ENCODE peak calls at places on chromosomes 2 and 18, in four cellular contexts. Y, H, Z and B are unnamed samples.
A peak's percentile ranks its signal among the peaks of the same experiment; 100 is the strongest.

GRCh38 chr2:125224830-125225229 is 1199.7 kb downstream of the CNTNAP5 start:
- DNase-seq in Y (no peak), Z (no peak), H (no peak), B (peak; percentile 10)

GRCh38 chr18:74951165-74951760 is 257.7 kb downstream of the PTGR3 start:
- DNase-seq in Z (no peak), Y (peak; percentile 32), H (peak; percentile 59), B (no peak)

GRCh38 chr2:31205186-31205585 is 12.1 kb downstream of the CAPN14 start:
- DNase-seq in Y (no peak), H (no peak), Z (no peak), B (no peak)

GRCh38 chr2:176553685-176554106 is 284.5 kb downstream of the MTX2 start:
- DNase-seq in Y (no peak), H (no peak), Z (no peak), B (peak; percentile 50)

GRCh38 chr18:35438480-35439234 is 59.1 kb downstream of the INO80C start:
- DNase-seq in Y (no peak), H (no peak), Z (no peak), B (no peak)

GRCh38 chr2:205975082-205975949 is 110.7 kb downstream of the INO80D start:
- DNase-seq in Y (peak; percentile 100), H (peak; percentile 23), Z (no peak), B (no peak)

GRCh38 chr18:68803371-68803770 is 5.5 kb downstream of the CCDC102B start:
- DNase-seq in Z (no peak), Y (no peak), H (no peak), B (no peak)

GRCh38 chr2:981759-982158 is 31.1 kb downstream of the SNTG2 start:
- DNase-seq in H (no peak), Y (no peak), Z (no peak), B (no peak)

GRCh38 chr2:49335546-49335945 is 181.2 kb upstream of the FSHR start:
- DNase-seq in H (no peak), Y (no peak), Z (no peak), B (no peak)

GRCh38 chr2:218259099-218259921 is 1.5 kb upstream of the GPBAR1 start:
- DNase-seq in H (no peak), Z (no peak), Y (no peak), B (no peak)

GRCh38 chr2:23557455-23557854 is 172.5 kb downstream of the KLHL29 start:
- DNase-seq in Y (no peak), Z (no peak), H (no peak), B (no peak)

GRCh38 chr2:127217470-127218325 is 2.4 kb downstream of the CYP27C1 start:
- DNase-seq in Y (no peak), H (no peak), Z (no peak), B (no peak)

GRCh38 chr18:21742323-21742687 is 1.7 kb downstream of the MIB1 start:
- DNase-seq in Z (no peak), H (no peak), Y (no peak), B (no peak)

GRCh38 chr2:9416267-9416961 is 6.9 kb downstream of the ITGB1BP1 start:
- DNase-seq in Y (no peak), H (no peak), Z (no peak), B (no peak)

GRCh38 chr2:101558740-101559508 is 84.0 kb upstream of the RFX8 start:
- DNase-seq in Y (peak; percentile 77), Z (no peak), H (no peak), B (no peak)

GRCh38 chr2:112646791-112647720 is 1.3 kb downstream of the SLC20A1 start:
- DNase-seq in Y (no peak), H (no peak), Z (no peak), B (no peak)

GRCh38 chr2:25700221-25700660 is 26.9 kb upstream of the DTNB start:
- DNase-seq in Y (peak; percentile 41), H (no peak), Z (peak; percentile 27), B (no peak)

GRCh38 chr18:8635087-8635486 is 25.9 kb downstream of the RAB12 start:
- DNase-seq in H (no peak), Z (no peak), Y (no peak), B (no peak)

GRCh38 chr2:202187570-202187969 is 50.8 kb downstream of the SUMO1 start:
- DNase-seq in Y (peak; percentile 66), H (no peak), Z (no peak), B (no peak)

GRCh38 chr2:224162122-224162521 is 123.0 kb upstream of the SERPINE2 start:
- DNase-seq in Z (no peak), H (no peak), Y (no peak), B (no peak)

GRCh38 chr2:71849111-71849510 is 298.6 kb downstream of the CYP26B1 start:
- DNase-seq in Z (no peak), Y (no peak), H (no peak), B (no peak)

GRCh38 chr2:182715121-182715895 is 749 bp upstream of the DNAJC10 start:
- DNase-seq in H (no peak), Z (peak; percentile 19), Y (peak; percentile 42), B (no peak)

GRCh38 chr18:79911009-79911870 is 40.2 kb downstream of the SLC66A2 start:
- DNase-seq in Z (no peak), Y (no peak), H (no peak), B (no peak)

GRCh38 chr2:239313251-239313650 is 87.6 kb downstream of the HDAC4 start:
- DNase-seq in Z (no peak), H (no peak), Y (no peak), B (no peak)

GRCh38 chr2:219681301-219682290 is 54.2 kb downstream of the SLC4A3 start:
- DNase-seq in H (no peak), Y (no peak), Z (no peak), B (no peak)

GRCh38 chr18:52313213-52313612 is 26.8 kb upstream of the DCC start:
- DNase-seq in Z (no peak), H (no peak), Y (no peak), B (no peak)

GRCh38 chr2:232137346-232137745 is 175.8 kb downstream of the DIS3L2 start:
- DNase-seq in Z (no peak), Y (no peak), H (no peak), B (no peak)

GRCh38 chr2:6167592-6168138 is 475.5 kb downstream of the SOX11 start:
- DNase-seq in H (no peak), Y (no peak), Z (no peak), B (no peak)

GRCh38 chr2:186780701-186781316 is 68.2 kb downstream of the ZSWIM2 start:
- DNase-seq in Z (no peak), Y (peak; percentile 56), H (no peak), B (peak; percentile 42)

GRCh38 chr2:107588960-107589542 is 237.6 kb upstream of the RGPD4 start:
- DNase-seq in Y (no peak), Z (no peak), H (no peak), B (no peak)

GRCh38 chr18:38551881-38552280 is 986.3 kb upstream of the CELF4 start:
- DNase-seq in Z (no peak), Y (no peak), H (no peak), B (no peak)

GRCh38 chr2:219551863-219552381 is 8.1 kb downstream of the TMEM198 start:
- DNase-seq in H (no peak), Y (no peak), Z (no peak), B (no peak)

GRCh38 chr18:12290086-12290485 is 18.0 kb upstream of the TUBB6 start:
- DNase-seq in Z (no peak), H (no peak), Y (no peak), B (no peak)

GRCh38 chr2:28610583-28611201 is 114.8 kb downstream of the PLB1 start:
- DNase-seq in Y (peak; percentile 36), H (no peak), Z (peak; percentile 37), B (no peak)

GRCh38 chr2:22450831-22451230 is 934.1 kb upstream of the KLHL29 start:
- DNase-seq in Z (no peak), Y (no peak), H (no peak), B (no peak)

GRCh38 chr2:152571035-152571766 is 146.1 kb downstream of the PRPF40A start:
- DNase-seq in H (no peak), Z (no peak), Y (no peak), B (no peak)

GRCh38 chr2:152566034-152566727 is 151.1 kb downstream of the PRPF40A start:
- DNase-seq in Z (no peak), Y (no peak), H (peak; percentile 64), B (no peak)

GRCh38 chr2:152566728-152567069 is 150.6 kb downstream of the PRPF40A start:
- DNase-seq in Y (no peak), Z (no peak), H (peak; percentile 64), B (no peak)

GRCh38 chr2:152568566-152568965 is 148.7 kb downstream of the PRPF40A start:
- DNase-seq in H (no peak), Z (no peak), Y (no peak), B (no peak)

DNA sequence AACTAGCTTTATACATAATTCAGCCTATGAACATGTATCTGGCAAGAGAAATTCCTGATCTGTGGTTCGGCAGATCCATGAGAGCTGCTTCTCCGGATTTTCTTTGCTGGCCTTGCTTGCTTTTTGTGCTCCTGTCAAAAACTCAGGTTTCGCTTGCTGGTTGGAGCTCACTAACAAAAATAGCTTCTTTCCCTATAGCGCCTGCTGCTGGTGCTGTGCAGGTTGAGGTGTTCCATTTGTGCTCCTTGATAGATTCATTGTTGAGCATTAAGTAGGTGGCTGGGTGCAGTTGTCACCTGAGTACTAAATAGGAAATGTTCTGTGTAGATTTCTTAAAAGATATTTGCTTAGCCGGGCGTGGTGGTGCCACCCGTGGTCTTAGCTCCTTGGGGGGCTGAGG is 148.1 kb downstream of the PRPF40A start:
- DNase-seq in Z (no peak), H (no peak), Y (no peak), B (peak; percentile 23)
- TF ChIP-seq NR2C2 in Z (no peak), H (no peak), Y (no peak), B (no peak)

GRCh38 chr18:2442006-2442405 is 129.3 kb downstream of the METTL4 start:
- DNase-seq in H (no peak), Y (no peak), Z (no peak), B (no peak)

GRCh38 chr18:2444201-2444875 is 127.0 kb downstream of the METTL4 start:
- DNase-seq in Y (no peak), H (no peak), Z (no peak), B (no peak)

GRCh38 chr18:2442726-2443275 is 128.5 kb downstream of the METTL4 start:
- DNase-seq in Z (no peak), H (no peak), Y (no peak), B (no peak)

DNA sequence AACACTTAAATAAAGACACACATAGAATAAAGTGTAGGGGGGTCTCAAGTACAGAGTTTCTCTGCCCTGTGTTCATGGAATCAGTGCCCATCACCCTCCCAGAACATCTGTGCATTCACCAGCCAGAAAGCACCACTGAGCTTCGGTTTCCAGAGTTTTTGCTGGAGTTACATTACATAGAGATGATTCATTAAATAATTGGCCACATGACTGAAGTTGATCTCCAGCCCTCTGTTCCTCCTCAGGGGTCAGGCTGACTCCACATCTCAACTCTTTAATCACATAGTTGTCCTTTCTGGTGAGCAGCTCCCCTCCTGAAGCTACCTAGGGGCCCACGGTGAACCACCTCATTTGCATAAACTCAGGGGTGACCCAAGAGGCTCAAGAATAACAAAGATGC is 129.8 kb downstream of the METTL4 start:
- DNase-seq in Z (no peak), Y (no peak), H (no peak), B (no peak)
- TF ChIP-seq NR2C2 in Z (no peak), Y (no peak), H (no peak), B (no peak)

GRCh38 chr2:161488131-161488699 is 72.1 kb downstream of the TBR1 start:
- DNase-seq in H (no peak), Y (no peak), Z (no peak), B (no peak)
- TF ChIP-seq NR2C2 in H (no peak), Y (no peak), Z (no peak), B (no peak)

DNA sequence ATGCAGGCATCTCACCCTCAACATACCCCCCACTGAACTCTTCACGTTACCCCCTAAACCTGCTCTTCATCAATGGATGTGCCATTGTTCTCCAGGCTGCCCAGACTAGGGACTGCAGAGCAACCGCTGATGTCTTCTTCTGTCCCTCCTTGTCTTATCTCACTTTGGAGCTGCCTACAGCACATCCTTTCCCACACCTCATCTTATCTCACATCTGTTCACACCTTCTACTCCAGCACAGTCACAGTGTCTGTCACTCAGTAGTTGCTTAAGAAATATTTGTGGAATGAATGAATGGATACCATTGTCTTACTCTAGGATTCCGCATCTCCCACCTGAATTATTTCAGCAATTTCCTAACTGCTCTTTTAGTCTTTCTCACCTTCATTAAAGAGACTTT is 144.5 kb downstream of the ANTXR1 start:
- DNase-seq in Y (no peak), Z (no peak), H (no peak), B (no peak)
- TF ChIP-seq NR2C2 in Y (no peak), Z (no peak), H (no peak), B (no peak)